ENCODE peak calls at places on chromosomes 6 and 20, in ten cellular contexts. O, X, D, T, V, H, Y, Q, N and L are unnamed samples.

GRCh38 chr20:8557711-8558110 is 425.6 kb downstream of the PLCB1 start:
- DNase-seq in V (no peak), N (no peak), O (no peak), Y (no peak), D (no peak), X (no peak), H (no peak), Q (no peak), T (no peak), L (no peak)

GRCh38 chr20:24662756-24663399 is 193.4 kb downstream of the SYNDIG1 start:
- DNase-seq in O (no peak), H (no peak), Y (no peak), V (no peak), X (no peak), D (no peak), N (no peak), Q (no peak), T (no peak), L (no peak)

GRCh38 chr20:47521059-47521808 is 19.5 kb downstream of the NCOA3 start:
- DNase-seq in N (no peak), Y (peak), X (no peak), V (no peak), H (no peak), O (no peak), Q (no peak), D (no peak), T (no peak), L (no peak)

GRCh38 chr6:22754111-22754510 is 184.7 kb downstream of the HDGFL1 start:
- DNase-seq in N (no peak), D (no peak), H (no peak), T (no peak), X (no peak), Q (no peak), O (no peak), V (no peak), Y (no peak), L (no peak)

GRCh38 chr6:167799033-167799933 is 27.4 kb upstream of the AFDN start:
- DNase-seq in D (no peak), V (no peak), Y (no peak), T (peak), O (no peak), Q (no peak), N (peak), H (no peak), X (no peak), L (no peak)

GRCh38 chr20:5000263-5001173 is 792 bp downstream of the SLC23A2 start:
- DNase-seq in D (no peak), O (no peak), V (peak), N (no peak), Q (peak), T (peak), H (no peak), Y (peak), X (no peak), L (peak)

GRCh38 chr6:119950681-119951080 is 601.1 kb upstream of the MAN1A1 start:
- DNase-seq in H (no peak), O (no peak), T (no peak), X (no peak), Y (no peak), D (no peak), Q (no peak), V (no peak), N (no peak), L (no peak)

GRCh38 chr20:47765715-47766594 is 19.3 kb downstream of the SULF2 start:
- DNase-seq in Q (no peak), H (no peak), X (peak), O (no peak), T (no peak), N (no peak), D (no peak), V (no peak), Y (peak), L (no peak)

GRCh38 chr6:83252717-83253116 is 59.6 kb downstream of the RWDD2A start:
- DNase-seq in T (no peak), D (no peak), O (peak), N (no peak), V (no peak), H (peak), Y (no peak), Q (no peak), X (peak), L (no peak)

GRCh38 chr6:17839526-17839925 is 132.8 kb upstream of the NUP153 start:
- DNase-seq in O (no peak), N (no peak), Y (peak), H (no peak), X (no peak), V (no peak), T (no peak), D (no peak), Q (no peak), L (no peak)

GRCh38 chr6:163579111-163579879 is 164.8 kb downstream of the QKI start:
- DNase-seq in H (no peak), X (peak), O (no peak), N (no peak), D (no peak), V (no peak), Y (peak), Q (no peak), T (peak), L (no peak)

GRCh38 chr20:22954661-22955060 is 80.5 kb upstream of the SSTR4 start:
- DNase-seq in O (no peak), V (no peak), Q (no peak), H (no peak), D (no peak), Y (no peak), N (no peak), X (no peak), T (no peak), L (no peak)

GRCh38 chr6:33118525-33119123 is 42.8 kb downstream of the HLA-DPB1 start:
- DNase-seq in V (no peak), N (peak), Y (peak), Q (peak), H (peak), D (peak), X (peak), O (peak), T (no peak), L (no peak)

GRCh38 chr20:14717124-14718004 is 380.0 kb upstream of the FLRT3 start:
- DNase-seq in D (no peak), V (no peak), Y (no peak), Q (no peak), O (no peak), N (no peak), H (no peak), X (no peak), T (no peak), L (no peak)

GRCh38 chr20:54377992-54378773 is 97.2 kb upstream of the DOK5 start:
- DNase-seq in O (no peak), V (no peak), D (no peak), H (no peak), N (no peak), Y (no peak), Q (no peak), X (no peak), T (no peak), L (no peak)

GRCh38 chr6:38302081-38302480 is 337.6 kb downstream of the BTBD9 start:
- DNase-seq in Y (no peak), V (no peak), O (no peak), D (no peak), X (no peak), T (no peak), N (no peak), Q (no peak), H (no peak), L (no peak)

GRCh38 chr6:47654255-47654654 is 44.1 kb upstream of the ADGRF4 start:
- DNase-seq in T (no peak), O (no peak), H (no peak), X (no peak), Q (no peak), N (no peak), D (no peak), V (no peak), Y (no peak), L (no peak)